ENCODE peak calls at places on chromosomes 7 and 10, in six cellular contexts. V is hepatocyte; H is EL; Y is stimulated activated CD8-positive, alpha-beta memory T cell treated with anti-CD3 and anti-CD28 coated beads, Interleukin-15, amount 100 ng/mL, for 24 hours; Q is nucleus accumbens; S is T-helper 17 cell. W is an unnamed sample.

GRCh38 chr10:6416892-6417512 is 163.1 kb downstream of the PRKCQ start:
- DNase-seq in V (peak; percentile 68), H (peak; percentile 44), Y (no peak), Q (no peak), S (no peak), W (no peak)

GRCh38 chr10:72260215-72260587 is 13.5 kb upstream of the DDIT4 start:
- DNase-seq in V (no peak), H (no peak), Y (no peak), Q (no peak), S (no peak), W (no peak)

GRCh38 chr7:538764-539685 is 19.4 kb upstream of the PDGFA start:
- DNase-seq in V (peak; percentile 72), H (no peak), Y (no peak), Q (no peak), S (no peak), W (no peak)

GRCh38 chr7:150950496-150951180 is 27.5 kb downstream of the KCNH2 start:
- DNase-seq in V (no peak), H (no peak), Y (no peak), Q (no peak), S (no peak), W (no peak)

GRCh38 chr7:84204655-84205054 is 10.1 kb upstream of the SEMA3A start:
- DNase-seq in V (no peak), H (peak; percentile 47), Y (no peak), Q (no peak), S (no peak), W (no peak)

GRCh38 chr7:94431620-94432295 is 37.1 kb downstream of the COL1A2 start:
- DNase-seq in V (no peak), H (peak; percentile 26), Y (no peak), Q (no peak), S (no peak), W (no peak)

GRCh38 chr10:109851595-109851994 is 71.7 kb downstream of the XPNPEP1 start:
- DNase-seq in V (no peak), H (no peak), Y (no peak), Q (no peak), S (no peak), W (no peak)

GRCh38 chr7:25777969-25778767 is 373.8 kb upstream of the NFE2L3 start:
- DNase-seq in V (no peak), H (no peak), Y (no peak), Q (no peak), S (no peak), W (no peak)

GRCh38 chr7:45586748-45587520 is 12.8 kb downstream of the ADCY1 start:
- DNase-seq in V (no peak), H (no peak), Y (no peak), Q (no peak), S (no peak), W (no peak)

GRCh38 chr7:66505531-66506451 is 122.9 kb upstream of the KCTD7 start:
- DNase-seq in V (no peak), H (no peak), Y (no peak), Q (no peak), S (no peak), W (no peak)

GRCh38 chr7:158003441-158004122 is 584.0 kb downstream of the PTPRN2 start:
- DNase-seq in V (no peak), H (no peak), Y (no peak), Q (no peak), S (no peak), W (no peak)

GRCh38 chr10:14491814-14492213 is 161.1 kb upstream of the FRMD4A start:
- DNase-seq in V (no peak), H (peak; percentile 21), Y (no peak), Q (no peak), S (no peak), W (no peak)

GRCh38 chr7:132112632-132113031 is 463.6 kb downstream of the PLXNA4 start:
- DNase-seq in V (no peak), H (no peak), Y (no peak), Q (no peak), S (no peak), W (no peak)

GRCh38 chr7:106071356-106071998 is 40.6 kb downstream of the SYPL1 start:
- DNase-seq in V (no peak), H (no peak), Y (no peak), Q (no peak), S (no peak), W (no peak)

GRCh38 chr10:46559231-46559671 is 2.8 kb upstream of the GPRIN2 start:
- DNase-seq in V (no peak), H (no peak), Y (no peak), Q (no peak), S (no peak), W (no peak)

GRCh38 chr10:122310311-122311050 is 39.4 kb downstream of the BTBD16 start:
- DNase-seq in V (peak; percentile 88), H (no peak), Y (no peak), Q (no peak), S (no peak), W (no peak)

GRCh38 chr10:96283756-96284155 is 12.4 kb upstream of the BLNK start:
- DNase-seq in V (no peak), H (no peak), Y (no peak), Q (no peak), S (no peak), W (no peak)

W was measured in H1.